ENCODE peak calls at places on chromosomes 2 and 18, in eight cellular contexts. One of them, this sample, is unnamed.

GRCh38 chr2:224883700-224884099 is 158.6 kb downstream of the DOCK10 start:
- DNase-seq in ascending aorta: no peak
- DNase-seq in caudate nucleus: no peak
- DNase-seq in OCI-LY7: no peak
- DNase-seq in adrenal gland: no peak
- DNase-seq in AG04450: no peak
- DNase-seq in thyroid gland: no peak
- DNase-seq in heart left ventricle: no peak
- DNase-seq in this sample: no peak

GRCh38 chr2:61887684-61888303 is 662 bp downstream of the CCT4 start:
- DNase-seq in ascending aorta: no peak
- DNase-seq in caudate nucleus: no peak
- DNase-seq in OCI-LY7: peak
- DNase-seq in adrenal gland: no peak
- DNase-seq in AG04450: no peak
- DNase-seq in thyroid gland: no peak
- DNase-seq in heart left ventricle: no peak
- DNase-seq in this sample: no peak

GRCh38 chr2:47629501-47630460 is 153.2 kb upstream of the MSH6 start:
- DNase-seq in ascending aorta: no peak
- DNase-seq in caudate nucleus: no peak
- DNase-seq in OCI-LY7: no peak
- DNase-seq in adrenal gland: no peak
- DNase-seq in AG04450: no peak
- DNase-seq in thyroid gland: peak
- DNase-seq in heart left ventricle: no peak
- DNase-seq in this sample: no peak

GRCh38 chr2:119465687-119466086 is 34.0 kb downstream of the TMEM37 start:
- DNase-seq in ascending aorta: no peak
- DNase-seq in caudate nucleus: no peak
- DNase-seq in OCI-LY7: no peak
- DNase-seq in adrenal gland: no peak
- DNase-seq in AG04450: no peak
- DNase-seq in thyroid gland: peak
- DNase-seq in heart left ventricle: no peak
- DNase-seq in this sample: no peak

GRCh38 chr2:113977060-113977659 is 87.3 kb downstream of the ACTR3 start:
- DNase-seq in ascending aorta: no peak
- DNase-seq in caudate nucleus: no peak
- DNase-seq in OCI-LY7: no peak
- DNase-seq in adrenal gland: no peak
- DNase-seq in AG04450: no peak
- DNase-seq in thyroid gland: peak
- DNase-seq in heart left ventricle: no peak
- DNase-seq in this sample: no peak

GRCh38 chr2:133635115-133635514 is 66.9 kb upstream of the NCKAP5 start:
- DNase-seq in ascending aorta: no peak
- DNase-seq in caudate nucleus: no peak
- DNase-seq in OCI-LY7: no peak
- DNase-seq in adrenal gland: no peak
- DNase-seq in AG04450: no peak
- DNase-seq in thyroid gland: no peak
- DNase-seq in heart left ventricle: no peak
- DNase-seq in this sample: no peak

GRCh38 chr18:77879829-77880228 is 630.2 kb downstream of the GALR1 start:
- DNase-seq in ascending aorta: no peak
- DNase-seq in caudate nucleus: no peak
- DNase-seq in OCI-LY7: no peak
- DNase-seq in adrenal gland: no peak
- DNase-seq in AG04450: no peak
- DNase-seq in thyroid gland: no peak
- DNase-seq in heart left ventricle: no peak
- DNase-seq in this sample: no peak

GRCh38 chr2:210655229-210655628 is 98.8 kb downstream of the CPS1 start:
- DNase-seq in ascending aorta: no peak
- DNase-seq in caudate nucleus: no peak
- DNase-seq in OCI-LY7: no peak
- DNase-seq in adrenal gland: no peak
- DNase-seq in AG04450: no peak
- DNase-seq in thyroid gland: no peak
- DNase-seq in heart left ventricle: no peak
- DNase-seq in this sample: no peak

GRCh38 chr2:224520064-224520463 is 65.1 kb downstream of the CUL3 start:
- DNase-seq in ascending aorta: no peak
- DNase-seq in caudate nucleus: no peak
- DNase-seq in OCI-LY7: peak
- DNase-seq in adrenal gland: no peak
- DNase-seq in AG04450: peak
- DNase-seq in thyroid gland: no peak
- DNase-seq in heart left ventricle: no peak
- DNase-seq in this sample: no peak

GRCh38 chr18:519019-519879 is 18.7 kb upstream of the COLEC12 start:
- DNase-seq in ascending aorta: no peak
- DNase-seq in caudate nucleus: no peak
- DNase-seq in OCI-LY7: no peak
- DNase-seq in adrenal gland: peak
- DNase-seq in AG04450: peak
- DNase-seq in thyroid gland: no peak
- DNase-seq in heart left ventricle: peak
- DNase-seq in this sample: no peak

GRCh38 chr2:109271920-109272319 is 142.9 kb downstream of the SH3RF3 start:
- DNase-seq in ascending aorta: no peak
- DNase-seq in caudate nucleus: no peak
- DNase-seq in OCI-LY7: no peak
- DNase-seq in adrenal gland: no peak
- DNase-seq in AG04450: no peak
- DNase-seq in thyroid gland: no peak
- DNase-seq in heart left ventricle: no peak
- DNase-seq in this sample: no peak

GRCh38 chr2:47243596-47244323 is 88.7 kb upstream of the STPG4 start:
- DNase-seq in ascending aorta: no peak
- DNase-seq in caudate nucleus: no peak
- DNase-seq in OCI-LY7: no peak
- DNase-seq in adrenal gland: no peak
- DNase-seq in AG04450: no peak
- DNase-seq in thyroid gland: peak
- DNase-seq in heart left ventricle: no peak
- DNase-seq in this sample: no peak

GRCh38 chr2:171390941-171391516 is 42.8 kb downstream of the METTL8 start:
- DNase-seq in ascending aorta: no peak
- DNase-seq in caudate nucleus: no peak
- DNase-seq in OCI-LY7: no peak
- DNase-seq in adrenal gland: no peak
- DNase-seq in AG04450: peak
- DNase-seq in thyroid gland: no peak
- DNase-seq in heart left ventricle: no peak
- DNase-seq in this sample: no peak

DNA sequence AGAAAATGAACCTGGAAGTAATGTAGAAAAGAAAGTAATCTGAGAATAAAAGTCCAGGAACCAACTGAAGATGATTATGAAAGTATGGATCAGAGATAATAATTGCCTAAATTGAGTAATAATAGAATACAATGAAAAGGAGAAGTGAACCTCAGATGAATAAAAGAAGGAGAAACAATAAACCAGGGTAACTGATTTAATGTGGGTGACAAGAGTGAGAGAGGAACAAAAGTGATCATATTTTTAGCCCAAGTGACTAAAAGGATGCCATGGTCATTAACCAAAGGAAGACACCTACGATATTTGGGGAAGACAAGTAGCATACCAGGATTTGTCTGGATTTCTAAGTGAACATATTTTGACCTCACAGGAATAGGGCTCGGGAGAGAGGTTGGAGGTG is 600.6 kb downstream of the RNF144A start:
- DNase-seq in ascending aorta: no peak
- DNase-seq in caudate nucleus: no peak
- DNase-seq in OCI-LY7: no peak
- DNase-seq in adrenal gland: no peak
- DNase-seq in AG04450: no peak
- DNase-seq in thyroid gland: no peak
- DNase-seq in heart left ventricle: no peak
- DNase-seq in this sample: no peak
- H3K27ac ChIP-seq in ascending aorta: no peak
- H3K27ac ChIP-seq in caudate nucleus: no peak
- H3K27ac ChIP-seq in OCI-LY7: no peak
- H3K27ac ChIP-seq in adrenal gland: no peak
- H3K27ac ChIP-seq in AG04450: no peak
- H3K27ac ChIP-seq in thyroid gland: no peak
- H3K27ac ChIP-seq in heart left ventricle: no peak
- H3K27ac ChIP-seq in this sample: no peak

DNA sequence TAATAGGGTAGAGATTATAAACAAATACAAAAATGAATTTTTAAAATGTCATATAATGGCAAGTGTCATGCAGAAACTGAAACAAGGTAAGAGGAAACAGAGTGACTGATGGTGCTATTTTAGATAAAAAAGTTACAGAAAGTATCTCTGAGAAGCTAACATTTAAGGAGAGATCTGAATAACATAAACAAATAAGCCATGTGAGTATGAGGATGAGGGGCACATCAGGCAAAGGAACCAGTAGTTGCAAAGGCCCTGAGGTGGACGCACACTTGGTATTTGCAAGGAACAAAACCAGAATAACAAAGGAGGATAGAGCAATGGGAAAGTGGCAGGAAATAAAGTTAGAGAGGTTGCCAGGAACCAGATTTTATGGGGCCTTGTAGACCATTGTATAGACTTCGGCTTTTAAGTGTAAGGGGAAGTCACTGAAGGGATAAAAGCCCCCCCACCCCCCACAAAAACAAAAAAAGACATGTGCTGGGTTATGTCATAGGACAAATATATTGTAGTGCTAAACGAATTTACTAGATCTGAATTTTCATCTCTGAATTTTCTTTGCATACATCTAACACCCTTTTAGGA is 159.2 kb downstream of the DTNB start:
- DNase-seq in ascending aorta: no peak
- DNase-seq in caudate nucleus: no peak
- DNase-seq in OCI-LY7: no peak
- DNase-seq in adrenal gland: no peak
- DNase-seq in AG04450: no peak
- DNase-seq in thyroid gland: peak
- DNase-seq in heart left ventricle: no peak
- DNase-seq in this sample: no peak
- H3K27ac ChIP-seq in ascending aorta: no peak
- H3K27ac ChIP-seq in caudate nucleus: no peak
- H3K27ac ChIP-seq in OCI-LY7: peak
- H3K27ac ChIP-seq in adrenal gland: no peak
- H3K27ac ChIP-seq in AG04450: no peak
- H3K27ac ChIP-seq in thyroid gland: no peak
- H3K27ac ChIP-seq in heart left ventricle: no peak
- H3K27ac ChIP-seq in this sample: no peak

DNA sequence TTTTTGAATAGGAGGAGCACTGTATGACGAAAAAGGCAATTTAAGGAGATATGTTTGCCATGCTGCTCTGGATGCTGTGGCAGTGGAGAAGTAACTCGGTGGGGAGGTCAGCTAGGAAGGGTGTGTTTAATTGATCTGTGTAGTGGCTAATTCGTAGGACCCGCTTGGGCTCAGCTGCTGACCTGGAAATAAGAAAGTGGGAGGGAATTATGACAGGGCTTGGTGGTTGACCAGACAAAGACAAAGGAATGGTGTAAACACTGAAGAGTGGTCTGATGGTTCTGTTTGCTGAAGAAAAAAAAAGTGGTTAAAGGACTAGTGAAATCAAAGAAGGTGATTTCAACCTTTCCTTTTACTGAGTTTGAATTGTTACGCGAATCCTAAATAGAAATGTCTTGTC is 146.0 kb downstream of the MAP4K4 start:
- DNase-seq in ascending aorta: no peak
- DNase-seq in caudate nucleus: no peak
- DNase-seq in OCI-LY7: no peak
- DNase-seq in adrenal gland: no peak
- DNase-seq in AG04450: no peak
- DNase-seq in thyroid gland: no peak
- DNase-seq in heart left ventricle: no peak
- DNase-seq in this sample: no peak
- H3K27ac ChIP-seq in ascending aorta: peak
- H3K27ac ChIP-seq in caudate nucleus: peak
- H3K27ac ChIP-seq in OCI-LY7: no peak
- H3K27ac ChIP-seq in adrenal gland: no peak
- H3K27ac ChIP-seq in AG04450: no peak
- H3K27ac ChIP-seq in thyroid gland: no peak
- H3K27ac ChIP-seq in heart left ventricle: no peak
- H3K27ac ChIP-seq in this sample: no peak

GRCh38 chr2:187749804-187750431 is 195.7 kb upstream of the TFPI start:
- DNase-seq in ascending aorta: no peak
- DNase-seq in caudate nucleus: no peak
- DNase-seq in OCI-LY7: no peak
- DNase-seq in adrenal gland: no peak
- DNase-seq in AG04450: no peak
- DNase-seq in thyroid gland: no peak
- DNase-seq in heart left ventricle: no peak
- DNase-seq in this sample: no peak
- H3K27ac ChIP-seq in ascending aorta: no peak
- H3K27ac ChIP-seq in caudate nucleus: no peak
- H3K27ac ChIP-seq in OCI-LY7: no peak
- H3K27ac ChIP-seq in adrenal gland: no peak
- H3K27ac ChIP-seq in AG04450: no peak
- H3K27ac ChIP-seq in thyroid gland: no peak
- H3K27ac ChIP-seq in heart left ventricle: no peak
- H3K27ac ChIP-seq in this sample: no peak